ENCODE peak calls at places on chromosome 11, in four cellular contexts. A, B, E and Q are unnamed samples.

GRCh38 chr11:43908683-43909082 is 28.1 kb downstream of the ALKBH3 start:
- DNase-seq in A (no peak), B (no peak), E (no peak), Q (no peak)

GRCh38 chr11:90669094-90669493 is 446.2 kb upstream of the CHORDC1 start:
- DNase-seq in A (no peak), B (no peak), E (no peak), Q (no peak)

GRCh38 chr11:13119361-13119760 is 110.2 kb downstream of the RASSF10 start:
- DNase-seq in A (no peak), B (no peak), E (no peak), Q (no peak)

GRCh38 chr11:125180413-125181305 is 16.1 kb downstream of the PKNOX2 start:
- DNase-seq in A (no peak), B (no peak), E (no peak), Q (no peak)

GRCh38 chr11:112903310-112903709 is 57.9 kb upstream of the NCAM1 start:
- DNase-seq in A (no peak), B (no peak), E (no peak), Q (no peak)

GRCh38 chr11:69541501-69542313 is 60.2 kb downstream of the LINC01488 start:
- DNase-seq in A (no peak), B (no peak), E (no peak), Q (no peak)

GRCh38 chr11:116513894-116514293 is 258.9 kb downstream of the BUD13 start:
- DNase-seq in A (no peak), B (peak), E (peak), Q (peak)

GRCh38 chr11:123302751-123303195 is 107.7 kb upstream of the CLMP start:
- DNase-seq in A (peak), B (peak), E (no peak), Q (no peak)

GRCh38 chr11:118622376-118623290 is 15.2 kb downstream of the PHLDB1 start:
- DNase-seq in A (no peak), B (peak), E (no peak), Q (no peak)

GRCh38 chr11:12642040-12642439 is 32.2 kb upstream of the TEAD1 start:
- DNase-seq in A (no peak), B (no peak), E (no peak), Q (no peak)

GRCh38 chr11:1150095-1150494 is 7.7 kb upstream of the MUC5AC start:
- DNase-seq in A (no peak), B (no peak), E (no peak), Q (no peak)

GRCh38 chr11:1877211-1878133 is 14.2 kb downstream of the PRR33 start:
- DNase-seq in A (no peak), B (no peak), E (no peak), Q (no peak)

GRCh38 chr11:128949791-128950454 is 7.3 kb upstream of the TP53AIP1 start:
- DNase-seq in A (no peak), B (no peak), E (no peak), Q (no peak)

GRCh38 chr11:65920035-65920802 is 993 bp downstream of the DRAP1 start:
- DNase-seq in A (no peak), B (no peak), E (no peak), Q (peak)

GRCh38 chr11:69880041-69880802 is 61.0 kb upstream of the FGF3 start:
- DNase-seq in A (no peak), B (no peak), E (no peak), Q (no peak)

GRCh38 chr11:65498042-65498726 is 661 bp upstream of the MALAT1 start:
- DNase-seq in A (no peak), B (no peak), E (no peak), Q (peak)

GRCh38 chr11:132056689-132057088 is 686.3 kb downstream of the NTM start:
- DNase-seq in A (no peak), B (no peak), E (no peak), Q (no peak)

GRCh38 chr11:116703421-116703820 is 69.4 kb downstream of the BUD13 start:
- DNase-seq in A (no peak), B (peak), E (no peak), Q (no peak)

GRCh38 chr11:3659595-3660515 is 11.3 kb downstream of the CHRNA10 start:
- DNase-seq in A (no peak), B (no peak), E (no peak), Q (no peak)